ENCODE peak calls at places on chromosomes 1 and 21, in six cellular contexts. One of them, this sample, is unnamed.

GRCh38 chr1:5905431-5905830 is 86.8 kb downstream of the NPHP4 start:
- DNase-seq in K562: no peak
- DNase-seq in H1: no peak
- DNase-seq in GM12891: no peak
- DNase-seq in GM12878: no peak
- DNase-seq in HepG2: no peak
- DNase-seq in this sample: no peak

GRCh38 chr1:63871451-63871850 is 97.6 kb downstream of the ROR1 start:
- DNase-seq in GM12878: no peak
- DNase-seq in H1: no peak
- DNase-seq in GM12891: no peak
- DNase-seq in HepG2: no peak
- DNase-seq in K562: no peak
- DNase-seq in this sample: no peak

GRCh38 chr1:109792056-109792831 is 28.5 kb upstream of the EPS8L3 start:
- DNase-seq in HepG2: peak
- DNase-seq in K562: peak
- DNase-seq in H1: no peak
- DNase-seq in GM12891: no peak
- DNase-seq in GM12878: no peak
- DNase-seq in this sample: no peak

GRCh38 chr1:10838541-10838940 is 42.1 kb upstream of the CASZ1 start:
- DNase-seq in K562: no peak
- DNase-seq in H1: no peak
- DNase-seq in GM12891: no peak
- DNase-seq in GM12878: no peak
- DNase-seq in HepG2: no peak
- DNase-seq in this sample: no peak

GRCh38 chr1:82392513-82392912 is 591.8 kb downstream of the ADGRL2 start:
- DNase-seq in H1: no peak
- DNase-seq in K562: no peak
- DNase-seq in GM12891: no peak
- DNase-seq in HepG2: no peak
- DNase-seq in GM12878: no peak
- DNase-seq in this sample: no peak

GRCh38 chr1:155458111-155458510 is 104.5 kb downstream of the ASH1L start:
- DNase-seq in GM12878: no peak
- DNase-seq in K562: no peak
- DNase-seq in HepG2: peak
- DNase-seq in H1: no peak
- DNase-seq in GM12891: no peak
- DNase-seq in this sample: no peak

GRCh38 chr1:24621121-24621520 is 22.0 kb upstream of the SRRM1 start:
- DNase-seq in HepG2: no peak
- DNase-seq in GM12878: no peak
- DNase-seq in K562: no peak
- DNase-seq in H1: no peak
- DNase-seq in GM12891: no peak
- DNase-seq in this sample: no peak

GRCh38 chr1:227729144-227729880 is 5.8 kb downstream of the JMJD4 start:
- DNase-seq in GM12891: no peak
- DNase-seq in K562: peak
- DNase-seq in GM12878: no peak
- DNase-seq in H1: no peak
- DNase-seq in HepG2: no peak
- DNase-seq in this sample: no peak

GRCh38 chr1:230713547-230713914 is 391 bp downstream of the AGT start:
- DNase-seq in HepG2: no peak
- DNase-seq in K562: no peak
- DNase-seq in GM12878: no peak
- DNase-seq in H1: no peak
- DNase-seq in GM12891: no peak
- DNase-seq in this sample: no peak
- TF ChIP-seq TAF1 in HepG2: no peak
- TF ChIP-seq TAF1 in K562: no peak
- TF ChIP-seq TAF1 in GM12878: no peak
- TF ChIP-seq TAF1 in H1: no peak
- TF ChIP-seq TAF1 in GM12891: no peak
- TF ChIP-seq TAF1 in this sample: no peak

GRCh38 chr1:160806784-160807183 is 10.8 kb downstream of the LY9 start:
- DNase-seq in K562: no peak
- DNase-seq in H1: no peak
- DNase-seq in GM12891: no peak
- DNase-seq in GM12878: no peak
- DNase-seq in HepG2: no peak
- DNase-seq in this sample: no peak

GRCh38 chr1:160807242-160807641 is 11.3 kb downstream of the LY9 start:
- DNase-seq in HepG2: no peak
- DNase-seq in H1: no peak
- DNase-seq in GM12891: no peak
- DNase-seq in K562: no peak
- DNase-seq in GM12878: no peak
- DNase-seq in this sample: no peak

GRCh38 chr1:160808289-160808688 is 12.3 kb downstream of the LY9 start:
- DNase-seq in GM12878: no peak
- DNase-seq in HepG2: no peak
- DNase-seq in K562: no peak
- DNase-seq in GM12891: no peak
- DNase-seq in H1: no peak
- DNase-seq in this sample: no peak

GRCh38 chr1:160806109-160806665 is 10.2 kb downstream of the LY9 start:
- DNase-seq in GM12891: no peak
- DNase-seq in H1: no peak
- DNase-seq in HepG2: no peak
- DNase-seq in GM12878: no peak
- DNase-seq in K562: no peak
- DNase-seq in this sample: no peak

GRCh38 chr1:160807738-160808137 is 11.8 kb downstream of the LY9 start:
- DNase-seq in GM12878: no peak
- DNase-seq in K562: no peak
- DNase-seq in H1: no peak
- DNase-seq in GM12891: no peak
- DNase-seq in HepG2: no peak
- DNase-seq in this sample: no peak
- TF ChIP-seq POLR2AphosphoS5 in GM12878: no peak
- TF ChIP-seq POLR2AphosphoS5 in K562: no peak
- TF ChIP-seq POLR2AphosphoS5 in H1: no peak
- TF ChIP-seq POLR2AphosphoS5 in GM12891: no peak
- TF ChIP-seq POLR2AphosphoS5 in HepG2: no peak
- TF ChIP-seq POLR2AphosphoS5 in this sample: no peak

GRCh38 chr1:75785964-75786853 is at the start of gene RABGGTB:
- DNase-seq in K562: peak
- DNase-seq in GM12891: peak
- DNase-seq in H1: peak
- DNase-seq in GM12878: peak
- DNase-seq in HepG2: peak
- DNase-seq in this sample: peak
- TF ChIP-seq POLR2A in K562: peak
- TF ChIP-seq POLR2A in GM12891: peak
- TF ChIP-seq POLR2A in H1: peak
- TF ChIP-seq POLR2A in GM12878: peak
- TF ChIP-seq POLR2A in HepG2: peak
- TF ChIP-seq POLR2A in this sample: peak

GRCh38 chr1:40384413-40384762 is 10.9 kb downstream of the SMAP2 start:
- DNase-seq in GM12891: no peak
- DNase-seq in GM12878: no peak
- DNase-seq in HepG2: peak
- DNase-seq in H1: no peak
- DNase-seq in K562: no peak
- DNase-seq in this sample: no peak
- TF ChIP-seq TAF1 in GM12891: no peak
- TF ChIP-seq TAF1 in GM12878: no peak
- TF ChIP-seq TAF1 in HepG2: no peak
- TF ChIP-seq TAF1 in H1: no peak
- TF ChIP-seq TAF1 in K562: no peak
- TF ChIP-seq TAF1 in this sample: no peak

DNA sequence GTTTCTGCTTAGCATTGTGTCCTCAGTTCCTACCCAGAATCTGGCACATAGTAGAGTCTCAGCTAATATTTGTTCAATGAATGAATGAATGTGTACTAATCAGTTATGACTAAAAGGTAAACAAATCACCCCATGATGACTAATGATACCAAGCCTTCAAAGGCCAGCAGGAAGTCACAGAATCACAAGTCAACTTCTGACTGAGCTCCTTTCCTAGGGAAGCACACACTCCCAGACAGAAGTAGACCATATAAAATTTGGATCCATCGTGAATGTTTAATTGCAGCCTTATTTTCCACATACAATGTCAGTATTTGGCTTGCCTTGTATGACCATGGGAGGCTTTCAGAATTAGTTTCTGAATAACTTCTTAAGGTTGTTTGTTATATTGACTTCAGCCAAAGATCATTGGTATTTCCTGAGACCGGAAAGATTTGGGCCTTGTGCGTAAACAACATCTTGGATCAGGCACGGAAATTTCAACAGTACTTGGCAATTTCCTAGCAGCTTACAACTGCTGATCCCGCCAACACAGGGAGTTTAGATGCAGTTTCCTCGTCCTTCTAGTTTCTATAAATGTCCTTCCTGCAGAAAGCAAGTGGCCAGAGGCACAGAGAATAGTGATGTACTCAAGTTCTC is 185.9 kb upstream of the ATP1B1 start:
- DNase-seq in HepG2: peak
- DNase-seq in K562: no peak
- DNase-seq in GM12891: no peak
- DNase-seq in H1: no peak
- DNase-seq in GM12878: no peak
- DNase-seq in this sample: no peak
- TF ChIP-seq POLR2AphosphoS5 in HepG2: no peak
- TF ChIP-seq POLR2AphosphoS5 in K562: no peak
- TF ChIP-seq POLR2AphosphoS5 in GM12891: no peak
- TF ChIP-seq POLR2AphosphoS5 in H1: no peak
- TF ChIP-seq POLR2AphosphoS5 in GM12878: no peak
- TF ChIP-seq POLR2AphosphoS5 in this sample: no peak

GRCh38 chr21:33857846-33858671 is 57.5 kb downstream of the ATP5PO start:
- DNase-seq in GM12891: no peak
- DNase-seq in K562: no peak
- DNase-seq in H1: no peak
- DNase-seq in GM12878: no peak
- DNase-seq in HepG2: no peak
- DNase-seq in this sample: no peak
- TF ChIP-seq POLR2A in GM12891: no peak
- TF ChIP-seq POLR2A in K562: no peak
- TF ChIP-seq POLR2A in H1: no peak
- TF ChIP-seq POLR2A in GM12878: no peak
- TF ChIP-seq POLR2A in HepG2: no peak
- TF ChIP-seq POLR2A in this sample: no peak

GRCh38 chr1:32538887-32539583 is at the start of gene ZBTB8A:
- DNase-seq in GM12878: no peak
- DNase-seq in K562: no peak
- DNase-seq in H1: peak
- DNase-seq in HepG2: peak
- DNase-seq in GM12891: no peak
- DNase-seq in this sample: no peak

GRCh38 chr1:32536764-32537163 is 2.5 kb upstream of the ZBTB8A start:
- DNase-seq in GM12891: no peak
- DNase-seq in HepG2: no peak
- DNase-seq in H1: no peak
- DNase-seq in GM12878: no peak
- DNase-seq in K562: peak
- DNase-seq in this sample: no peak

GRCh38 chr1:32540589-32540988 is 1.4 kb downstream of the ZBTB8A start:
- DNase-seq in K562: peak
- DNase-seq in HepG2: no peak
- DNase-seq in H1: no peak
- DNase-seq in GM12878: no peak
- DNase-seq in GM12891: no peak
- DNase-seq in this sample: no peak

GRCh38 chr1:32541064-32541566 is 1.9 kb downstream of the ZBTB8A start:
- DNase-seq in H1: no peak
- DNase-seq in GM12878: no peak
- DNase-seq in K562: no peak
- DNase-seq in GM12891: no peak
- DNase-seq in HepG2: no peak
- DNase-seq in this sample: no peak

DNA sequence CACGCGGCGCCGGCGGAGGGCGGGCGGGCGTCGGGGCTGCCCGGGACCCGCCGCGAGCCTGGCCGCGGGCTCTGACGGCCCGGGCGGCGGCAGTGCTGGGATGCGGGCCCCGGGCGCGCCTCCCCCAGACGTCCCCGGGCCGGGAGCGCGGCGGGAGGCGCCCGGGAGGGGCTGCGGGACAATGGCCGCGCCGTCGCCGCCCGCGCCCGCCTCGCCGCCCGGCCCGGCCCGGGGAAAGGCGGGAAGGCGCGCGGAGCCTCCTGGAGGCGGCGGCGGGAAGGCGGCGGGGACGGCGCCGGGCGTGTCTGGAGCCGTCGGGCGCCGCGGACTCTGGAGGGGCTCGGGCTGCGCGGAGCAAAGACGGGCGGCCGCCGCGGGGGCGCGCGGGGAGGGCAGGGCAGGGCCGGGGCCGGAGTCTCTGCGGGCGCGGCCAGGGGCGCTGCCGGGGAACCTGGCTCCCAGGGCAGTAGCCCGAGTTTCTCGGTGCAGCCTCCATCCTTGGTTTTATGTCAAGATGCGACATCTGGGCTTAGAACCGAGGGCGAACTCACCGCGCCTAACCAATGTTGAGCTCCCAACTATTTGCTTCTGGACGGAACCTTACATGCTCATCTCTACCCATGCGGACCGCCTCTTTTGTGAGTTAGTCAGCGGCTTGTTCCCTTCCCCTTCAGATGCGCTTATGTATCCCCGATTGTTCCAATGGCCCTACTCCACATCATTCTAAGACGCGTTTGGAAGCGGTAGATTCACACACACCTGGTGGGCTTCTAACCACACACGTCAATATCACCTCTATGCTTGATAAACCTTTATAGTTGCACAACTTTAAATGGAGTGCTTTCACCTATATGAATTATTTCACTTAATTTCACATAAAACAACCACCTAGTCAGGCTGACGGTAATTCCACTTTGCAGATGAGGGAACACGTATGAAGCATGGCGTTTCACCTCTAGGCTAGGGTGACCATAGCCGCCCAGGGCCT is 651 bp downstream of the ZBTB8A start:
- DNase-seq in H1: no peak
- DNase-seq in K562: peak
- DNase-seq in GM12891: peak
- DNase-seq in HepG2: no peak
- DNase-seq in GM12878: no peak
- DNase-seq in this sample: peak
- TF ChIP-seq TAF1 in H1: no peak
- TF ChIP-seq TAF1 in K562: no peak
- TF ChIP-seq TAF1 in GM12891: no peak
- TF ChIP-seq TAF1 in HepG2: no peak
- TF ChIP-seq TAF1 in GM12878: no peak
- TF ChIP-seq TAF1 in this sample: no peak

This sample was measured in GM12892.